ENCODE peak calls at places on chromosomes 3 and 15, in five cellular contexts. C, Q, J, U and O are unnamed samples.

GRCh38 chr3:73502609-73503560 is 121.9 kb downstream of the PDZRN3 start:
- DNase-seq in C (peak; percentile 44), U (peak; percentile 75), Q (peak; percentile 19), J (peak; percentile 21), O (peak; percentile 76)

GRCh38 chr3:66468016-66468735 is 32.6 kb downstream of the LRIG1 start:
- DNase-seq in J (no peak), Q (no peak), U (no peak), C (no peak), O (no peak)

GRCh38 chr3:55292360-55292759 is 194.7 kb downstream of the WNT5A start:
- DNase-seq in J (no peak), C (no peak), U (no peak), Q (no peak), O (peak; percentile 28)

GRCh38 chr3:83968386-83968785 is 990.4 kb upstream of the CADM2 start:
- DNase-seq in C (no peak), J (no peak), U (no peak), Q (no peak), O (no peak)

GRCh38 chr3:64859625-64860590 is 172.1 kb upstream of the ADAMTS9 start:
- DNase-seq in C (no peak), U (no peak), Q (no peak), J (no peak), O (no peak)

GRCh38 chr3:48215019-48215418 is 8.3 kb upstream of the CAMP start:
- DNase-seq in J (no peak), U (peak; percentile 69), Q (no peak), C (peak; percentile 56), O (peak; percentile 65)

GRCh38 chr3:186258968-186259367 is 103.1 kb downstream of the DGKG start:
- DNase-seq in Q (no peak), C (no peak), J (no peak), U (no peak), O (no peak)

GRCh38 chr3:190443257-190443656 is 6.4 kb downstream of the TMEM207 start:
- DNase-seq in J (no peak), U (no peak), C (no peak), Q (no peak), O (no peak)

GRCh38 chr15:42348083-42348482 is 11.2 kb upstream of the CAPN3 start:
- DNase-seq in U (no peak), Q (no peak), C (no peak), J (no peak), O (no peak)

GRCh38 chr15:66622677-66623076 is 56.9 kb upstream of the LCTL start:
- DNase-seq in J (no peak), C (no peak), Q (no peak), U (no peak), O (no peak)

GRCh38 chr3:71838406-71838805 is 53.5 kb upstream of the PROK2 start:
- DNase-seq in Q (no peak), C (no peak), U (no peak), J (no peak), O (no peak)

GRCh38 chr3:113552851-113553250 is 20.5 kb downstream of the SIDT1 start:
- DNase-seq in J (peak; percentile 47), C (no peak), U (no peak), Q (no peak), O (no peak)

GRCh38 chr3:74269689-74270088 is 344.8 kb downstream of the CNTN3 start:
- DNase-seq in C (no peak), J (no peak), U (no peak), Q (no peak), O (no peak)

GRCh38 chr3:134357914-134358811 is 16.1 kb downstream of the AMOTL2 start:
- DNase-seq in J (no peak), Q (no peak), U (no peak), C (peak; percentile 49), O (peak; percentile 60)

GRCh38 chr3:47877288-47877687 is 74.3 kb downstream of the DHX30 start:
- DNase-seq in Q (no peak), U (no peak), J (no peak), C (no peak), O (no peak)

GRCh38 chr15:40714144-40714543 is 19.2 kb downstream of the RAD51 start:
- DNase-seq in Q (no peak), U (no peak), C (no peak), J (no peak), O (no peak)

GRCh38 chr3:38354588-38355344 is 8.2 kb downstream of the XYLB start:
- DNase-seq in J (no peak), U (no peak), Q (no peak), C (no peak), O (peak; percentile 9)

GRCh38 chr15:91584895-91585294 is 268.6 kb upstream of the SLCO3A1 start:
- DNase-seq in Q (no peak), C (no peak), U (no peak), J (no peak), O (no peak)

GRCh38 chr3:196996454-196997265 is 28.0 kb upstream of the PIGZ start:
- DNase-seq in C (no peak), U (no peak), J (no peak), Q (no peak), O (peak; percentile 91)

GRCh38 chr3:183224581-183224980 is 28.5 kb upstream of the B3GNT5 start:
- DNase-seq in C (no peak), J (peak; percentile 45), Q (no peak), U (no peak), O (no peak)

GRCh38 chr3:45612918-45613602 is 18.5 kb downstream of the LIMD1 start:
- DNase-seq in Q (no peak), J (no peak), C (no peak), U (no peak), O (peak; percentile 49)

GRCh38 chr3:188294823-188295487 is 141.0 kb downstream of the LPP start:
- DNase-seq in Q (no peak), U (no peak), C (no peak), J (no peak), O (no peak)

GRCh38 chr3:151787626-151788025 is 26.3 kb upstream of the AADAC start:
- DNase-seq in Q (no peak), C (no peak), U (no peak), J (no peak), O (no peak)

GRCh38 chr3:67000006-67000405 is 1.9 kb downstream of the KBTBD8 start:
- DNase-seq in U (no peak), Q (no peak), J (no peak), C (no peak), O (no peak)

GRCh38 chr3:187025254-187025655 is 94.9 kb downstream of the ST6GAL1 start:
- DNase-seq in U (no peak), J (peak; percentile 66), C (no peak), Q (peak; percentile 18), O (no peak)

GRCh38 chr3:71104090-71104489 is 479.4 kb downstream of the FOXP1 start:
- DNase-seq in J (no peak), U (no peak), C (no peak), Q (no peak), O (no peak)

GRCh38 chr3:102906837-102907236 is 472.0 kb downstream of the ZPLD1 start:
- DNase-seq in C (no peak), Q (no peak), U (no peak), J (no peak), O (no peak)

GRCh38 chr3:138303474-138303873 is 26.2 kb downstream of the NME9 start:
- DNase-seq in U (no peak), J (no peak), Q (no peak), C (no peak), O (no peak)

GRCh38 chr3:60770532-60770931 is 480.7 kb downstream of the FHIT start:
- DNase-seq in C (no peak), J (no peak), U (no peak), Q (no peak), O (peak; percentile 18)

GRCh38 chr15:57218826-57219576 is 157.3 kb upstream of the CGNL1 start:
- DNase-seq in U (no peak), Q (no peak), C (no peak), J (no peak), O (no peak)

GRCh38 chr3:126284258-126284904 is 72.8 kb downstream of the KLF15 start:
- DNase-seq in U (no peak), Q (no peak), J (no peak), C (no peak), O (no peak)

GRCh38 chr3:126349071-126349470 is 8.1 kb downstream of the KLF15 start:
- DNase-seq in C (peak; percentile 18), J (no peak), Q (no peak), U (peak; percentile 13), O (no peak)

GRCh38 chr3:144053121-144053520 is 81.5 kb downstream of the DIPK2A start:
- DNase-seq in J (no peak), U (no peak), C (no peak), Q (no peak), O (no peak)

GRCh38 chr15:50890751-50891150 is 17.7 kb upstream of the AP4E1 start:
- DNase-seq in Q (no peak), U (no peak), J (no peak), C (no peak), O (no peak)
- H3K9me3 ChIP-seq in Q (no peaks in the 10 kb centered on the region), U (no peaks in the 10 kb centered on the region), J (no peaks in the 10 kb centered on the region), C (peaks cover 10% of the 10 kb centered on the region), O (no peaks in the 10 kb centered on the region)

DNA sequence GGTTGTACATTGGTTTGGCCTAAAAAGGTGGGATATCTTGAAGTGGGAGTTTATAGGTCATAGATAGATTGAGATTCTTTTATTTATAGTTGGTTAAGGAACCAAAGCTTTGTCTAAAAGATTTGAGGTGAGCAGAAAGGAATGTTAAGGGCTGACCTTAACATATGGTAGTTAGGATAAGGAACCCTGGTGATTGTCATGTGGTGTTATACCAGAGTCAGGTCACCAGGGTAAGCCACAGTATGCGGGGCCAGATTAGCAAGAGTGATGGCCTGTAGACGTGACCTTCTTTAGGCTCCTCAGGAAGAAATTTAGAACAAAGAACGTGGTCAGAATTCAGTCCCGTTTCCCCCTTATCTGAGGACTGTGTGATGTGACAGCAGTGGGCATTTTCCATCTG is 249.2 kb downstream of the GABRG3 start:
- DNase-seq in Q (no peak), C (no peak), J (no peak), U (no peak), O (no peak)
- H3K9me3 ChIP-seq in Q (no peaks in the 10 kb centered on the region), C (peaks cover 12% of the 10 kb centered on the region), J (no peaks in the 10 kb centered on the region), U (no peaks in the 10 kb centered on the region), O (no peaks in the 10 kb centered on the region)

GRCh38 chr3:100438623-100438974 is 37.3 kb downstream of the LNP1 start:
- DNase-seq in Q (no peak), C (no peak), U (no peak), J (no peak), O (no peak)

GRCh38 chr3:100449214-100449613 is 43.2 kb upstream of the TMEM45A start:
- DNase-seq in U (no peak), C (no peak), J (no peak), Q (no peak), O (no peak)

GRCh38 chr3:100440895-100441294 is 39.6 kb downstream of the LNP1 start:
- DNase-seq in C (no peak), J (peak; percentile 41), U (no peak), Q (no peak), O (no peak)

GRCh38 chr3:100448079-100448478 is 44.3 kb upstream of the TMEM45A start:
- DNase-seq in U (no peak), J (no peak), C (no peak), Q (no peak), O (no peak)

DNA sequence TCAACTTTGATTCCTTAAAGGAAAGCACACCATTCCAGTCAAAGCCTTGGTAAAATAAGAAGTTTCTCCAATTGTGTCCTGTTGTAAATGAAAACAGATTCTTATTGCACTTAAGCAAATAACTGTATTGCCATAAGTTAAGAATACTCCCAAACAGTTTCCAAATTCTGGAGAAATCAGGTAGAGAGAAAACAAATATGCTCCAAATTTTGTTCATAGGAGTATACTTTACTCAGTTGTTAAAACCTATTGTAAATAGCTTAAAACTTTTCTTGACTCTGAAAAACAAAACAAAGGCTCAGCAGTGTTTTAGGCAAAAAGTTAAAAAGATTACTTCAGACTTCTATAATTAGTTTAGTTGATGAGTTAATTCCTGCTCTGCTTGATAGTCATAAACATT is 42.4 kb downstream of the LNP1 start:
- DNase-seq in J (no peak), C (no peak), Q (no peak), U (no peak), O (no peak)
- H3K9me3 ChIP-seq in J (no peaks in the 10 kb centered on the region), C (peaks cover 20% of the 10 kb centered on the region), Q (no peaks in the 10 kb centered on the region), U (no peaks in the 10 kb centered on the region), O (no peaks in the 10 kb centered on the region)

GRCh38 chr15:25175033-25175788 is 220.4 kb downstream of the SNRPN start:
- DNase-seq in U (no peak), C (no peak), Q (no peak), J (no peak), O (no peak)
- H3K9me3 ChIP-seq in U (peaks cover 2% of the 10 kb centered on the region), C (peaks cover 100% of the 10 kb centered on the region), Q (no peaks in the 10 kb centered on the region), J (peaks cover 6% of the 10 kb centered on the region), O (no peaks in the 10 kb centered on the region)